ENCODE peak calls at places on chromosomes 2 and 18, in eight cellular contexts. Y, E, L, M, K, S, U and R are unnamed samples.

GRCh38 chr18:70384181-70384790 is 95.4 kb downstream of the SOCS6 start:
- DNase-seq in S (peak), E (no peak), M (peak), L (no peak), U (peak), K (no peak), Y (no peak), R (peak)

GRCh38 chr2:120818441-120818920 is 82.8 kb downstream of the GLI2 start:
- DNase-seq in Y (no peak), M (no peak), U (peak), E (no peak), L (peak), S (peak), K (no peak), R (peak)

GRCh38 chr2:55827855-55828254 is 95.7 kb downstream of the EFEMP1 start:
- DNase-seq in E (no peak), M (no peak), S (peak), K (no peak), U (no peak), L (no peak), Y (no peak), R (peak)

GRCh38 chr2:191245869-191246531 is 796 bp downstream of the MYO1B start:
- DNase-seq in Y (no peak), L (peak), M (no peak), S (peak), U (peak), E (peak), K (peak), R (peak)

GRCh38 chr18:10265560-10266235 is 188.7 kb upstream of the APCDD1 start:
- DNase-seq in L (no peak), K (no peak), M (no peak), U (peak), S (no peak), Y (no peak), E (no peak), R (no peak)

GRCh38 chr2:102159295-102159694 is 16.7 kb downstream of the IL1R1 start:
- DNase-seq in L (no peak), K (no peak), E (no peak), M (no peak), S (peak), Y (no peak), U (no peak), R (no peak)

GRCh38 chr2:240645346-240646060 is 20.2 kb downstream of the GPR35 start:
- DNase-seq in M (no peak), L (no peak), U (no peak), Y (peak), E (no peak), K (peak), S (no peak), R (no peak)

GRCh38 chr2:13227543-13227942 is 510.8 kb downstream of the TRIB2 start:
- DNase-seq in E (no peak), L (no peak), Y (no peak), M (no peak), S (no peak), U (no peak), K (no peak), R (no peak)

GRCh38 chr2:232891621-232892071 is 21.6 kb downstream of the SNORC start:
- DNase-seq in S (peak), U (peak), M (no peak), L (peak), K (no peak), Y (no peak), E (no peak), R (peak)

GRCh38 chr2:25524507-25524906 is 148.9 kb downstream of the DTNB start:
- DNase-seq in L (no peak), M (no peak), S (no peak), K (peak), U (no peak), E (no peak), Y (no peak), R (no peak)

GRCh38 chr2:23620841-23621341 is 235.9 kb downstream of the KLHL29 start:
- DNase-seq in U (peak), L (no peak), M (peak), S (peak), E (no peak), Y (no peak), K (no peak), R (no peak)

GRCh38 chr18:41940506-41941215 is 14.4 kb upstream of the PIK3C3 start:
- DNase-seq in E (no peak), M (peak), L (no peak), U (peak), K (no peak), S (peak), Y (no peak), R (peak)

GRCh38 chr2:120794716-120795115 is 59.0 kb downstream of the GLI2 start:
- DNase-seq in Y (no peak), U (peak), S (peak), M (no peak), K (no peak), L (no peak), E (no peak), R (no peak)

GRCh38 chr18:5543854-5544389 is at the start of gene EPB41L3:
- DNase-seq in Y (no peak), K (no peak), U (peak), S (peak), L (peak), M (no peak), E (peak), R (no peak)

GRCh38 chr2:143632751-143633374 is 503.6 kb downstream of the ARHGAP15 start:
- DNase-seq in U (no peak), K (no peak), M (no peak), S (no peak), L (no peak), Y (no peak), E (no peak), R (no peak)

GRCh38 chr18:28080876-28081300 is 96.0 kb downstream of the CDH2 start:
- DNase-seq in Y (no peak), L (no peak), S (no peak), M (no peak), E (no peak), U (peak), K (no peak), R (no peak)

GRCh38 chr18:65788373-65788772 is 37.6 kb downstream of the CDH7 start:
- DNase-seq in E (no peak), K (no peak), Y (no peak), M (no peak), U (no peak), L (no peak), S (no peak), R (peak)

GRCh38 chr2:216431457-216431856 is 19.2 kb downstream of the SMARCAL1 start:
- DNase-seq in M (no peak), S (no peak), K (no peak), Y (no peak), L (no peak), E (no peak), U (no peak), R (no peak)

GRCh38 chr2:238875161-238875530 is 27.3 kb downstream of the TWIST2 start:
- DNase-seq in U (no peak), S (peak), E (no peak), Y (no peak), M (no peak), K (no peak), L (peak), R (no peak)

GRCh38 chr2:109453596-109453995 is 160.2 kb downstream of the SEPTIN10 start:
- DNase-seq in Y (no peak), E (no peak), M (no peak), L (no peak), K (no peak), S (no peak), U (no peak), R (no peak)

GRCh38 chr2:24048662-24049484 is 668 bp upstream of the FKBP1B start:
- DNase-seq in S (no peak), E (no peak), K (no peak), L (no peak), Y (no peak), M (no peak), U (no peak), R (peak)

GRCh38 chr2:157792345-157793052 is 83.6 kb downstream of the ACVR1 start:
- DNase-seq in L (no peak), U (peak), S (peak), M (peak), K (no peak), Y (no peak), E (no peak), R (peak)

GRCh38 chr2:96546321-96546720 is 9.8 kb downstream of the ARID5A start:
- DNase-seq in Y (no peak), L (no peak), M (no peak), U (no peak), K (no peak), S (no peak), E (no peak), R (no peak)

GRCh38 chr2:44579136-44579836 is 217.5 kb downstream of the CAMKMT start:
- DNase-seq in K (no peak), L (no peak), U (peak), Y (no peak), S (peak), M (no peak), E (no peak), R (peak)

GRCh38 chr2:20467789-20468548 is 21.1 kb downstream of the RHOB start:
- DNase-seq in M (no peak), U (no peak), L (peak), E (no peak), Y (no peak), K (no peak), S (no peak), R (no peak)

GRCh38 chr2:200081221-200081620 is 125.8 kb downstream of the MAIP1 start:
- DNase-seq in S (no peak), U (peak), Y (no peak), M (no peak), L (no peak), E (no peak), K (no peak), R (no peak)

GRCh38 chr2:38376346-38376682 is 759 bp downstream of the ATL2 start:
- DNase-seq in U (peak), M (no peak), Y (peak), K (peak), S (peak), E (no peak), L (no peak), R (peak)

GRCh38 chr2:241309684-241310117 is 5.8 kb downstream of the HDLBP start:
- DNase-seq in M (no peak), Y (peak), U (peak), E (no peak), L (no peak), K (peak), S (peak), R (peak)

GRCh38 chr2:200270732-200271131 is 35.8 kb upstream of the SPATS2L start:
- DNase-seq in U (no peak), L (no peak), S (no peak), M (no peak), E (no peak), Y (no peak), K (no peak), R (no peak)

GRCh38 chr2:157894694-157895450 is 18.7 kb upstream of the ACVR1 start:
- DNase-seq in U (peak), Y (no peak), K (no peak), M (no peak), S (peak), E (no peak), L (no peak), R (peak)

GRCh38 chr2:130755234-130756040 is at the start of gene AMER3:
- DNase-seq in Y (no peak), S (no peak), E (peak), U (no peak), L (no peak), K (no peak), M (no peak), R (no peak)

GRCh38 chr2:154173164-154173563 is 301.4 kb downstream of the GALNT13 start:
- DNase-seq in S (no peak), L (no peak), K (no peak), U (no peak), M (no peak), Y (no peak), E (no peak), R (no peak)

GRCh38 chr2:124131271-124131670 is 106.2 kb downstream of the CNTNAP5 start:
- DNase-seq in L (no peak), S (no peak), K (no peak), M (no peak), Y (no peak), E (no peak), U (no peak), R (no peak)

GRCh38 chr2:56580242-56580641 is 396.5 kb downstream of the CCDC85A start:
- DNase-seq in E (no peak), M (peak), Y (no peak), K (no peak), U (peak), S (peak), L (no peak), R (no peak)

GRCh38 chr18:39596891-39597290 is 2031.3 kb upstream of the CELF4 start:
- DNase-seq in U (peak), S (no peak), Y (no peak), L (no peak), E (no peak), K (no peak), M (no peak), R (no peak)

GRCh38 chr2:10007440-10007839 is 35.9 kb upstream of the KLF11 start:
- DNase-seq in L (no peak), M (no peak), Y (no peak), U (no peak), E (no peak), K (no peak), S (no peak), R (no peak)

GRCh38 chr2:54555318-54555837 is 99.3 kb downstream of the SPTBN1 start:
- DNase-seq in K (no peak), S (peak), E (no peak), L (no peak), U (no peak), Y (no peak), M (no peak), R (no peak)

GRCh38 chr2:37367984-37368383 is 23.6 kb downstream of the QPCT start:
- DNase-seq in M (no peak), Y (no peak), E (no peak), S (no peak), K (no peak), L (no peak), U (no peak), R (no peak)

GRCh38 chr2:235171511-235172130 is 219.8 kb downstream of the SH3BP4 start:
- DNase-seq in S (peak), L (no peak), M (peak), E (no peak), Y (no peak), K (no peak), U (peak), R (peak)

GRCh38 chr2:176246324-176246723 is 22.9 kb upstream of the MTX2 start:
- DNase-seq in K (no peak), M (no peak), U (no peak), Y (no peak), L (no peak), S (no peak), E (no peak), R (no peak)

GRCh38 chr2:83817511-83817910 is 641.6 kb downstream of the SUCLG1 start:
- DNase-seq in M (no peak), Y (no peak), L (no peak), E (no peak), U (no peak), S (peak), K (no peak), R (peak)
- TF ChIP-seq CTCF in M (peak), Y (no peak), L (no peak), E (peak), U (no peak), S (no peak), K (no peak), R (peak)

GRCh38 chr18:76689646-76690264 is 132.6 kb upstream of the ZNF236 start:
- DNase-seq in S (peak), U (no peak), Y (no peak), E (no peak), M (no peak), K (no peak), L (no peak), R (peak)
- TF ChIP-seq CTCF in S (no peak), U (no peak), Y (no peak), E (peak), M (no peak), K (no peak), L (no peak), R (no peak)

GRCh38 chr18:24543408-24544140 is 83.1 kb downstream of the HRH4 start:
- DNase-seq in L (no peak), M (no peak), Y (no peak), E (no peak), S (no peak), K (no peak), U (no peak), R (no peak)
- TF ChIP-seq CTCF in L (no peak), M (no peak), Y (no peak), E (no peak), S (no peak), K (no peak), U (no peak), R (no peak)

DNA sequence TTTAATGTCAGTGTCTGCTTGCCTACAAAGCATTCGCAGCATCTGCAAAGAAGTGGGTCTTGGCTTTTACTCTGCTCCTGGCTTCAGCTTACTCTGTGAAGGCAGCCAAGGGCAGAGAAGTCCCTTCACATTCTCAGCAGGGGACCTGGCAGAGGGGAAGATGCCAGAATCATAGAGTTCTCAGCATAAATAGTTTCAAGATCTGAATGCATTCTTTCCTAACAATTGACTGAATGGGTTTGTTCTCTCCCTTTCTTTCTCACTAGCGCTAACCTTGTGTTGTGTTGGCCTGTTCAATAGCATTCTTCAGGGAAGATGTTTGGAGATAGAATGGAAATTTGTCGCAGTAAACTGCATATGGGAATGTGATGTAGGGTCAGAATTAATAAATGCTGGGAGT is 106.9 kb downstream of the FARSB start:
- DNase-seq in S (no peak), L (no peak), K (no peak), E (no peak), M (no peak), U (peak), Y (no peak), R (no peak)
- TF ChIP-seq CTCF in S (no peak), L (no peak), K (no peak), E (no peak), M (no peak), U (no peak), Y (no peak), R (no peak)

DNA sequence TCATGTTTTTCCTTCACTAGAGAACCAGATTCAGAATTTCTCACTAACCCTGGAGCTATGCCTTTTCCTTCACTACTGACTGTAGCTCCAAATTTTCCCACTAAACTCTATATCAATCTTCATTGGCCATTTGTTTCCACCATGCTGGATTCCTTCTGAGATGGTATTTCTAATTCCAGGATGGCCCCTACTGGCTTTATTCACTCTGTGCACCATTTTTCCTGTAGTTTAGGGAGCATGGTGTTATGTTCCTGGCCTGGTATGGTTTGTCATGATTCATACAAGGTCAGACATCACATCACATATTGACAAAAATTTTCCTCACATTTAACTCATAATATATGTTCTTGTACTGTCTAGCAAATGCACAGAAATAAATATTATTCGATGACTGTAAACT is 229.2 kb upstream of the TFPI start:
- DNase-seq in L (no peak), U (no peak), E (no peak), S (peak), K (no peak), Y (no peak), M (no peak), R (peak)
- TF ChIP-seq CTCF in L (no peak), U (no peak), E (no peak), S (no peak), K (no peak), Y (no peak), M (no peak), R (no peak)

GRCh38 chr2:170966648-170967396 is 37.8 kb downstream of the GORASP2 start:
- DNase-seq in Y (no peak), E (no peak), U (no peak), L (no peak), K (no peak), M (no peak), S (no peak), R (peak)
- TF ChIP-seq CTCF in Y (no peak), E (peak), U (peak), L (no peak), K (peak), M (peak), S (peak), R (no peak)

DNA sequence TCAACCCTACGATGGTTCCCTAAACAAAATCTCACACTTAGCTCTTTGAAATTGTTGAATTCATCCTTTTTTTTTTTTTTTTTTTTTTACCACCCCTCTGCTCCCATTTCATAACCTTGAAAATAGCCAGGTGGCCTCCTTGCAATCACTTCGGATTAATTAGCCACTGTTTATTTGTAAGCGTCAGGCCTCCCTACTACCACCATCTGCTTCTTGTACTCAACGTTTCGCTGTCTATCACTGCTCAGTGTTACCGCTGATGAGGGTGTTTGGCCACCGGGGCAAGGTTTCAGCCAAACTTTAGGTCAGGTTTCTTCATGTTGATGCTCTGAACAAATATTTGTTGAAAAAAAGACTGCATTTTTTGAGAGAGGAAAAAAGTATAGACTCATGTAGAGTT is 183.2 kb downstream of the EPHA4 start:
- DNase-seq in K (no peak), S (no peak), M (no peak), L (no peak), U (no peak), Y (no peak), E (no peak), R (no peak)
- TF ChIP-seq CTCF in K (no peak), S (no peak), M (no peak), L (no peak), U (no peak), Y (no peak), E (no peak), R (no peak)

GRCh38 chr2:168712053-168712452 is 90.4 kb upstream of the NOSTRIN start:
- DNase-seq in K (peak), M (no peak), S (no peak), U (no peak), E (no peak), Y (no peak), L (no peak), R (no peak)
- TF ChIP-seq CTCF in K (peak), M (no peak), S (peak), U (no peak), E (no peak), Y (no peak), L (no peak), R (no peak)

GRCh38 chr2:229417906-229418305 is 146.8 kb upstream of the PID1 start:
- DNase-seq in K (no peak), Y (no peak), M (no peak), L (no peak), E (no peak), S (no peak), U (no peak), R (no peak)

GRCh38 chr2:229417176-229417575 is 146.1 kb upstream of the PID1 start:
- DNase-seq in L (no peak), Y (no peak), U (no peak), E (no peak), K (no peak), M (no peak), S (no peak), R (no peak)

GRCh38 chr2:229414631-229415030 is 143.5 kb upstream of the PID1 start:
- DNase-seq in S (no peak), K (no peak), Y (no peak), E (no peak), L (no peak), U (no peak), M (no peak), R (no peak)

GRCh38 chr2:229419158-229419557 is 148.1 kb upstream of the PID1 start:
- DNase-seq in E (no peak), M (no peak), S (peak), Y (no peak), K (no peak), L (no peak), U (no peak), R (no peak)

DNA sequence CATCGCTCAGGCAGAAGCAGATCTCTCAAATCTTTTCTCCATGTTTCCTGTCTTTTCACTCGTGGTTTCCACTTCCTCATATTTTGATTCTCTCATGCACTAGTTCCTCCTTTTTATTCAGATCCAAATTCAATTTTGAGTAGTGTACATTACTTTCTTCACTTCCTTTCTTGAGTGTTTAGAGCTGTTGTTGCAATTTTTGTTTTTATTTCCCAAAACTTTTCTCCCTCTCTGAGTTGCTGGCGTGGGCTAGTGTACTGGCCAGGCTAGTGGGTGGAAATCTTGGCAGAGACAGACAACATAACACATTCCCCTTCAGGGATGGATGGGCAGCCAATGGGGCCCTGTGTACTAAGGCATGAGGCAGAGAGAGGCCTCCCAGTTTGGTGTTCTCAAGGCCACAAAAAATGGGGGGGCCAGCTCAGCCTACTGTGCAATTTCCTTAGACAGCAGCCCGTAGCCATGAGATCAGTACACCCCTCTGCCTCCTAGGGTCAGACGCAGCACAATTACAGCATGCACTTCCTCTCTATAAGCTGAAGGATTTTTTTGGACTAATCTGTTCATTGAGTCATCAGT is 145.1 kb upstream of the PID1 start:
- DNase-seq in E (no peak), K (no peak), Y (no peak), S (peak), M (no peak), L (peak), U (peak), R (peak)
- TF ChIP-seq CTCF in E (no peak), K (no peak), Y (no peak), S (peak), M (no peak), L (no peak), U (no peak), R (no peak)